ENCODE peak calls at places on chromosomes 3 and 15, in eight cellular contexts. One of them, this sample, is unnamed.
A peak's percentile ranks its signal among the peaks of the same experiment; 100 is the strongest.

GRCh38 chr3:159731254-159731653 is 257.4 kb upstream of the IL12A start:
- ATAC-seq in CD4-positive, CD25-positive, alpha-beta regulatory T cell: no peak
- ATAC-seq in activated CD8-positive, alpha-beta memory T cell treated with anti-CD3 and anti-CD28 coated beads, Interleukin-2, amount 10 ng/mL, durations not matched to agents 7 days and 5 days: no peak
- ATAC-seq in activated naive CD8-positive, alpha-beta T cell treated with anti-CD3 and anti-CD28 coated beads, Interleukin-2, amount 10 ng/mL, durations not matched to agents 7 days and 5 days: no peak
- ATAC-seq in left lung: no peak
- ATAC-seq in stimulated activated effector memory CD8-positive, alpha-beta T cell treated with anti-CD3 and anti-CD28 coated beads, Interleukin-12 subunit alpha, Interleukin-12 subunit beta, amount 100 ng/mL, for 72 hours: no peak
- ATAC-seq in upper lobe of right lung: no peak
- ATAC-seq in right cardiac atrium: no peak
- ATAC-seq in this sample: no peak

GRCh38 chr15:76391847-76392246 is 55.3 kb downstream of the ISL2 start:
- ATAC-seq in upper lobe of right lung: no peak
- ATAC-seq in left lung: no peak
- ATAC-seq in activated naive CD8-positive, alpha-beta T cell treated with anti-CD3 and anti-CD28 coated beads, Interleukin-2, amount 10 ng/mL, durations not matched to agents 7 days and 5 days: no peak
- ATAC-seq in right cardiac atrium: no peak
- ATAC-seq in activated CD8-positive, alpha-beta memory T cell treated with anti-CD3 and anti-CD28 coated beads, Interleukin-2, amount 10 ng/mL, durations not matched to agents 7 days and 5 days: no peak
- ATAC-seq in CD4-positive, CD25-positive, alpha-beta regulatory T cell: no peak
- ATAC-seq in stimulated activated effector memory CD8-positive, alpha-beta T cell treated with anti-CD3 and anti-CD28 coated beads, Interleukin-12 subunit alpha, Interleukin-12 subunit beta, amount 100 ng/mL, for 72 hours: no peak
- ATAC-seq in this sample: no peak

GRCh38 chr15:69662668-69663000 is 210.0 kb downstream of the RPLP1 start:
- ATAC-seq in right cardiac atrium: no peak
- ATAC-seq in activated naive CD8-positive, alpha-beta T cell treated with anti-CD3 and anti-CD28 coated beads, Interleukin-2, amount 10 ng/mL, durations not matched to agents 7 days and 5 days: no peak
- ATAC-seq in CD4-positive, CD25-positive, alpha-beta regulatory T cell: no peak
- ATAC-seq in activated CD8-positive, alpha-beta memory T cell treated with anti-CD3 and anti-CD28 coated beads, Interleukin-2, amount 10 ng/mL, durations not matched to agents 7 days and 5 days: no peak
- ATAC-seq in upper lobe of right lung: no peak
- ATAC-seq in stimulated activated effector memory CD8-positive, alpha-beta T cell treated with anti-CD3 and anti-CD28 coated beads, Interleukin-12 subunit alpha, Interleukin-12 subunit beta, amount 100 ng/mL, for 72 hours: no peak
- ATAC-seq in left lung: no peak
- ATAC-seq in this sample: no peak

GRCh38 chr3:194587438-194587931 is 45.7 kb downstream of the TMEM44 start:
- ATAC-seq in left lung: peak; percentile 8
- ATAC-seq in CD4-positive, CD25-positive, alpha-beta regulatory T cell: no peak
- ATAC-seq in upper lobe of right lung: no peak
- ATAC-seq in activated CD8-positive, alpha-beta memory T cell treated with anti-CD3 and anti-CD28 coated beads, Interleukin-2, amount 10 ng/mL, durations not matched to agents 7 days and 5 days: no peak
- ATAC-seq in activated naive CD8-positive, alpha-beta T cell treated with anti-CD3 and anti-CD28 coated beads, Interleukin-2, amount 10 ng/mL, durations not matched to agents 7 days and 5 days: no peak
- ATAC-seq in stimulated activated effector memory CD8-positive, alpha-beta T cell treated with anti-CD3 and anti-CD28 coated beads, Interleukin-12 subunit alpha, Interleukin-12 subunit beta, amount 100 ng/mL, for 72 hours: no peak
- ATAC-seq in right cardiac atrium: peak; percentile 75
- ATAC-seq in this sample: no peak

GRCh38 chr3:139561959-139562676 is 22.6 kb upstream of the RBP1 start:
- ATAC-seq in stimulated activated effector memory CD8-positive, alpha-beta T cell treated with anti-CD3 and anti-CD28 coated beads, Interleukin-12 subunit alpha, Interleukin-12 subunit beta, amount 100 ng/mL, for 72 hours: peak; percentile 13
- ATAC-seq in activated naive CD8-positive, alpha-beta T cell treated with anti-CD3 and anti-CD28 coated beads, Interleukin-2, amount 10 ng/mL, durations not matched to agents 7 days and 5 days: no peak
- ATAC-seq in CD4-positive, CD25-positive, alpha-beta regulatory T cell: no peak
- ATAC-seq in left lung: peak; percentile 84
- ATAC-seq in right cardiac atrium: peak; percentile 88
- ATAC-seq in activated CD8-positive, alpha-beta memory T cell treated with anti-CD3 and anti-CD28 coated beads, Interleukin-2, amount 10 ng/mL, durations not matched to agents 7 days and 5 days: no peak
- ATAC-seq in upper lobe of right lung: peak; percentile 78
- ATAC-seq in this sample: no peak

GRCh38 chr3:71672302-71672701 is 52.9 kb downstream of the EIF4E3 start:
- ATAC-seq in upper lobe of right lung: no peak
- ATAC-seq in stimulated activated effector memory CD8-positive, alpha-beta T cell treated with anti-CD3 and anti-CD28 coated beads, Interleukin-12 subunit alpha, Interleukin-12 subunit beta, amount 100 ng/mL, for 72 hours: no peak
- ATAC-seq in activated CD8-positive, alpha-beta memory T cell treated with anti-CD3 and anti-CD28 coated beads, Interleukin-2, amount 10 ng/mL, durations not matched to agents 7 days and 5 days: no peak
- ATAC-seq in CD4-positive, CD25-positive, alpha-beta regulatory T cell: no peak
- ATAC-seq in left lung: no peak
- ATAC-seq in activated naive CD8-positive, alpha-beta T cell treated with anti-CD3 and anti-CD28 coated beads, Interleukin-2, amount 10 ng/mL, durations not matched to agents 7 days and 5 days: no peak
- ATAC-seq in right cardiac atrium: no peak
- ATAC-seq in this sample: no peak

GRCh38 chr15:90259524-90259923 is 5.9 kb upstream of the NGRN start:
- ATAC-seq in activated CD8-positive, alpha-beta memory T cell treated with anti-CD3 and anti-CD28 coated beads, Interleukin-2, amount 10 ng/mL, durations not matched to agents 7 days and 5 days: peak; percentile 76
- ATAC-seq in left lung: no peak
- ATAC-seq in right cardiac atrium: no peak
- ATAC-seq in stimulated activated effector memory CD8-positive, alpha-beta T cell treated with anti-CD3 and anti-CD28 coated beads, Interleukin-12 subunit alpha, Interleukin-12 subunit beta, amount 100 ng/mL, for 72 hours: peak; percentile 94
- ATAC-seq in CD4-positive, CD25-positive, alpha-beta regulatory T cell: no peak
- ATAC-seq in upper lobe of right lung: no peak
- ATAC-seq in activated naive CD8-positive, alpha-beta T cell treated with anti-CD3 and anti-CD28 coated beads, Interleukin-2, amount 10 ng/mL, durations not matched to agents 7 days and 5 days: no peak
- ATAC-seq in this sample: no peak

GRCh38 chr3:12121466-12121865 is 37.2 kb downstream of the TIMP4 start:
- ATAC-seq in upper lobe of right lung: no peak
- ATAC-seq in stimulated activated effector memory CD8-positive, alpha-beta T cell treated with anti-CD3 and anti-CD28 coated beads, Interleukin-12 subunit alpha, Interleukin-12 subunit beta, amount 100 ng/mL, for 72 hours: no peak
- ATAC-seq in activated CD8-positive, alpha-beta memory T cell treated with anti-CD3 and anti-CD28 coated beads, Interleukin-2, amount 10 ng/mL, durations not matched to agents 7 days and 5 days: no peak
- ATAC-seq in activated naive CD8-positive, alpha-beta T cell treated with anti-CD3 and anti-CD28 coated beads, Interleukin-2, amount 10 ng/mL, durations not matched to agents 7 days and 5 days: no peak
- ATAC-seq in CD4-positive, CD25-positive, alpha-beta regulatory T cell: no peak
- ATAC-seq in left lung: no peak
- ATAC-seq in right cardiac atrium: no peak
- ATAC-seq in this sample: no peak

GRCh38 chr3:5423523-5423922 is 236.0 kb downstream of the EDEM1 start:
- ATAC-seq in left lung: peak; percentile 49
- ATAC-seq in activated CD8-positive, alpha-beta memory T cell treated with anti-CD3 and anti-CD28 coated beads, Interleukin-2, amount 10 ng/mL, durations not matched to agents 7 days and 5 days: no peak
- ATAC-seq in activated naive CD8-positive, alpha-beta T cell treated with anti-CD3 and anti-CD28 coated beads, Interleukin-2, amount 10 ng/mL, durations not matched to agents 7 days and 5 days: no peak
- ATAC-seq in right cardiac atrium: peak; percentile 67
- ATAC-seq in upper lobe of right lung: peak; percentile 47
- ATAC-seq in stimulated activated effector memory CD8-positive, alpha-beta T cell treated with anti-CD3 and anti-CD28 coated beads, Interleukin-12 subunit alpha, Interleukin-12 subunit beta, amount 100 ng/mL, for 72 hours: no peak
- ATAC-seq in CD4-positive, CD25-positive, alpha-beta regulatory T cell: no peak
- ATAC-seq in this sample: no peak

GRCh38 chr3:10837849-10838248 is 21.8 kb downstream of the SLC6A11 start:
- ATAC-seq in right cardiac atrium: no peak
- ATAC-seq in upper lobe of right lung: no peak
- ATAC-seq in CD4-positive, CD25-positive, alpha-beta regulatory T cell: no peak
- ATAC-seq in activated CD8-positive, alpha-beta memory T cell treated with anti-CD3 and anti-CD28 coated beads, Interleukin-2, amount 10 ng/mL, durations not matched to agents 7 days and 5 days: no peak
- ATAC-seq in activated naive CD8-positive, alpha-beta T cell treated with anti-CD3 and anti-CD28 coated beads, Interleukin-2, amount 10 ng/mL, durations not matched to agents 7 days and 5 days: no peak
- ATAC-seq in left lung: no peak
- ATAC-seq in stimulated activated effector memory CD8-positive, alpha-beta T cell treated with anti-CD3 and anti-CD28 coated beads, Interleukin-12 subunit alpha, Interleukin-12 subunit beta, amount 100 ng/mL, for 72 hours: no peak
- ATAC-seq in this sample: no peak

GRCh38 chr3:196942915-196943277 is 568 bp upstream of the NCBP2 start:
- ATAC-seq in left lung: peak; percentile 3
- ATAC-seq in right cardiac atrium: no peak
- ATAC-seq in upper lobe of right lung: peak; percentile 0
- ATAC-seq in activated naive CD8-positive, alpha-beta T cell treated with anti-CD3 and anti-CD28 coated beads, Interleukin-2, amount 10 ng/mL, durations not matched to agents 7 days and 5 days: peak; percentile 5
- ATAC-seq in stimulated activated effector memory CD8-positive, alpha-beta T cell treated with anti-CD3 and anti-CD28 coated beads, Interleukin-12 subunit alpha, Interleukin-12 subunit beta, amount 100 ng/mL, for 72 hours: peak; percentile 36
- ATAC-seq in activated CD8-positive, alpha-beta memory T cell treated with anti-CD3 and anti-CD28 coated beads, Interleukin-2, amount 10 ng/mL, durations not matched to agents 7 days and 5 days: peak; percentile 11
- ATAC-seq in CD4-positive, CD25-positive, alpha-beta regulatory T cell: no peak
- ATAC-seq in this sample: peak; percentile 0

GRCh38 chr3:123783811-123784210 is 100.3 kb downstream of the MYLK start:
- ATAC-seq in stimulated activated effector memory CD8-positive, alpha-beta T cell treated with anti-CD3 and anti-CD28 coated beads, Interleukin-12 subunit alpha, Interleukin-12 subunit beta, amount 100 ng/mL, for 72 hours: no peak
- ATAC-seq in activated CD8-positive, alpha-beta memory T cell treated with anti-CD3 and anti-CD28 coated beads, Interleukin-2, amount 10 ng/mL, durations not matched to agents 7 days and 5 days: no peak
- ATAC-seq in left lung: no peak
- ATAC-seq in upper lobe of right lung: no peak
- ATAC-seq in right cardiac atrium: peak; percentile 31
- ATAC-seq in activated naive CD8-positive, alpha-beta T cell treated with anti-CD3 and anti-CD28 coated beads, Interleukin-2, amount 10 ng/mL, durations not matched to agents 7 days and 5 days: no peak
- ATAC-seq in CD4-positive, CD25-positive, alpha-beta regulatory T cell: no peak
- ATAC-seq in this sample: no peak